ENCODE peak calls at places on chromosomes 13 and 19, in nine cellular contexts. One of them, this sample, is unnamed.

GRCh38 chr19:54792814-54793213 is 10.6 kb upstream of the KIR2DL4 start:
- DNase-seq in ELF-1: no peak
- DNase-seq in activated naive CD4-positive, alpha-beta T cell treated with anti-CD3 and anti-CD28 coated beads, Interleukin-2, amount 10 ng/mL, durations not matched to agents 7 days and 5 days: no peak
- DNase-seq in H1: no peak
- DNase-seq in T-helper 17 cell: no peak
- DNase-seq in putamen: peak; percentile 0
- DNase-seq in AG09319: no peak
- DNase-seq in stimulated activated CD4-positive, alpha-beta T cell treated with anti-CD3 and anti-CD28 coated beads, Interleukin-1b, Interleukin-23, amount 100 ng/mL, for 4 hours: no peak
- DNase-seq in stimulated activated naive CD8-positive, alpha-beta T cell treated with anti-CD3 and anti-CD28 coated beads, Interleukin-15, amount 100 ng/mL, for 72 hours: no peak
- DNase-seq in this sample: no peak

GRCh38 chr19:3923096-3923758 is 9.6 kb upstream of the NMRK2 start:
- DNase-seq in ELF-1: no peak
- DNase-seq in activated naive CD4-positive, alpha-beta T cell treated with anti-CD3 and anti-CD28 coated beads, Interleukin-2, amount 10 ng/mL, durations not matched to agents 7 days and 5 days: no peak
- DNase-seq in H1: no peak
- DNase-seq in T-helper 17 cell: no peak
- DNase-seq in putamen: no peak
- DNase-seq in AG09319: no peak
- DNase-seq in stimulated activated CD4-positive, alpha-beta T cell treated with anti-CD3 and anti-CD28 coated beads, Interleukin-1b, Interleukin-23, amount 100 ng/mL, for 4 hours: no peak
- DNase-seq in stimulated activated naive CD8-positive, alpha-beta T cell treated with anti-CD3 and anti-CD28 coated beads, Interleukin-15, amount 100 ng/mL, for 72 hours: no peak
- DNase-seq in this sample: no peak

GRCh38 chr13:49497272-49497671 is 1.5 kb downstream of the PHF11 start:
- DNase-seq in ELF-1: no peak
- DNase-seq in activated naive CD4-positive, alpha-beta T cell treated with anti-CD3 and anti-CD28 coated beads, Interleukin-2, amount 10 ng/mL, durations not matched to agents 7 days and 5 days: no peak
- DNase-seq in H1: no peak
- DNase-seq in T-helper 17 cell: no peak
- DNase-seq in putamen: no peak
- DNase-seq in AG09319: no peak
- DNase-seq in stimulated activated CD4-positive, alpha-beta T cell treated with anti-CD3 and anti-CD28 coated beads, Interleukin-1b, Interleukin-23, amount 100 ng/mL, for 4 hours: no peak
- DNase-seq in stimulated activated naive CD8-positive, alpha-beta T cell treated with anti-CD3 and anti-CD28 coated beads, Interleukin-15, amount 100 ng/mL, for 72 hours: no peak
- DNase-seq in this sample: no peak

GRCh38 chr19:17889609-17890214 is 18.0 kb downstream of the SLC5A5 start:
- DNase-seq in ELF-1: peak; percentile 72
- DNase-seq in activated naive CD4-positive, alpha-beta T cell treated with anti-CD3 and anti-CD28 coated beads, Interleukin-2, amount 10 ng/mL, durations not matched to agents 7 days and 5 days: peak; percentile 47
- DNase-seq in H1: peak; percentile 83
- DNase-seq in T-helper 17 cell: no peak
- DNase-seq in putamen: no peak
- DNase-seq in AG09319: no peak
- DNase-seq in stimulated activated CD4-positive, alpha-beta T cell treated with anti-CD3 and anti-CD28 coated beads, Interleukin-1b, Interleukin-23, amount 100 ng/mL, for 4 hours: no peak
- DNase-seq in stimulated activated naive CD8-positive, alpha-beta T cell treated with anti-CD3 and anti-CD28 coated beads, Interleukin-15, amount 100 ng/mL, for 72 hours: no peak
- DNase-seq in this sample: no peak

GRCh38 chr19:3586124-3586626 is 897 bp downstream of the GIPC3 start:
- DNase-seq in ELF-1: peak; percentile 47
- DNase-seq in activated naive CD4-positive, alpha-beta T cell treated with anti-CD3 and anti-CD28 coated beads, Interleukin-2, amount 10 ng/mL, durations not matched to agents 7 days and 5 days: peak; percentile 59
- DNase-seq in H1: peak; percentile 89
- DNase-seq in T-helper 17 cell: peak; percentile 43
- DNase-seq in putamen: no peak
- DNase-seq in AG09319: no peak
- DNase-seq in stimulated activated CD4-positive, alpha-beta T cell treated with anti-CD3 and anti-CD28 coated beads, Interleukin-1b, Interleukin-23, amount 100 ng/mL, for 4 hours: peak; percentile 33
- DNase-seq in stimulated activated naive CD8-positive, alpha-beta T cell treated with anti-CD3 and anti-CD28 coated beads, Interleukin-15, amount 100 ng/mL, for 72 hours: peak; percentile 41
- DNase-seq in this sample: no peak

GRCh38 chr13:76967031-76967430 is 18.7 kb downstream of the ACOD1 start:
- DNase-seq in ELF-1: no peak
- DNase-seq in activated naive CD4-positive, alpha-beta T cell treated with anti-CD3 and anti-CD28 coated beads, Interleukin-2, amount 10 ng/mL, durations not matched to agents 7 days and 5 days: no peak
- DNase-seq in H1: no peak
- DNase-seq in T-helper 17 cell: no peak
- DNase-seq in putamen: no peak
- DNase-seq in AG09319: no peak
- DNase-seq in stimulated activated CD4-positive, alpha-beta T cell treated with anti-CD3 and anti-CD28 coated beads, Interleukin-1b, Interleukin-23, amount 100 ng/mL, for 4 hours: no peak
- DNase-seq in stimulated activated naive CD8-positive, alpha-beta T cell treated with anti-CD3 and anti-CD28 coated beads, Interleukin-15, amount 100 ng/mL, for 72 hours: no peak
- DNase-seq in this sample: no peak

GRCh38 chr19:44807162-44807561 is 1.7 kb upstream of the BCAM start:
- DNase-seq in ELF-1: peak; percentile 45
- DNase-seq in activated naive CD4-positive, alpha-beta T cell treated with anti-CD3 and anti-CD28 coated beads, Interleukin-2, amount 10 ng/mL, durations not matched to agents 7 days and 5 days: no peak
- DNase-seq in H1: no peak
- DNase-seq in T-helper 17 cell: no peak
- DNase-seq in putamen: no peak
- DNase-seq in AG09319: no peak
- DNase-seq in stimulated activated CD4-positive, alpha-beta T cell treated with anti-CD3 and anti-CD28 coated beads, Interleukin-1b, Interleukin-23, amount 100 ng/mL, for 4 hours: no peak
- DNase-seq in stimulated activated naive CD8-positive, alpha-beta T cell treated with anti-CD3 and anti-CD28 coated beads, Interleukin-15, amount 100 ng/mL, for 72 hours: no peak
- DNase-seq in this sample: no peak

GRCh38 chr19:35015576-35016351 is 14.5 kb upstream of the SCN1B start:
- DNase-seq in ELF-1: no peak
- DNase-seq in activated naive CD4-positive, alpha-beta T cell treated with anti-CD3 and anti-CD28 coated beads, Interleukin-2, amount 10 ng/mL, durations not matched to agents 7 days and 5 days: no peak
- DNase-seq in H1: no peak
- DNase-seq in T-helper 17 cell: no peak
- DNase-seq in putamen: no peak
- DNase-seq in AG09319: no peak
- DNase-seq in stimulated activated CD4-positive, alpha-beta T cell treated with anti-CD3 and anti-CD28 coated beads, Interleukin-1b, Interleukin-23, amount 100 ng/mL, for 4 hours: no peak
- DNase-seq in stimulated activated naive CD8-positive, alpha-beta T cell treated with anti-CD3 and anti-CD28 coated beads, Interleukin-15, amount 100 ng/mL, for 72 hours: no peak
- DNase-seq in this sample: no peak

GRCh38 chr13:65378943-65379519 is 1851.1 kb downstream of the PCDH9 start:
- DNase-seq in ELF-1: no peak
- DNase-seq in activated naive CD4-positive, alpha-beta T cell treated with anti-CD3 and anti-CD28 coated beads, Interleukin-2, amount 10 ng/mL, durations not matched to agents 7 days and 5 days: no peak
- DNase-seq in H1: no peak
- DNase-seq in T-helper 17 cell: no peak
- DNase-seq in putamen: no peak
- DNase-seq in AG09319: no peak
- DNase-seq in stimulated activated CD4-positive, alpha-beta T cell treated with anti-CD3 and anti-CD28 coated beads, Interleukin-1b, Interleukin-23, amount 100 ng/mL, for 4 hours: no peak
- DNase-seq in stimulated activated naive CD8-positive, alpha-beta T cell treated with anti-CD3 and anti-CD28 coated beads, Interleukin-15, amount 100 ng/mL, for 72 hours: no peak
- DNase-seq in this sample: no peak

GRCh38 chr13:60078226-60078625 is 85.5 kb downstream of the DIAPH3 start:
- DNase-seq in ELF-1: no peak
- DNase-seq in activated naive CD4-positive, alpha-beta T cell treated with anti-CD3 and anti-CD28 coated beads, Interleukin-2, amount 10 ng/mL, durations not matched to agents 7 days and 5 days: no peak
- DNase-seq in H1: no peak
- DNase-seq in T-helper 17 cell: no peak
- DNase-seq in putamen: no peak
- DNase-seq in AG09319: no peak
- DNase-seq in stimulated activated CD4-positive, alpha-beta T cell treated with anti-CD3 and anti-CD28 coated beads, Interleukin-1b, Interleukin-23, amount 100 ng/mL, for 4 hours: no peak
- DNase-seq in stimulated activated naive CD8-positive, alpha-beta T cell treated with anti-CD3 and anti-CD28 coated beads, Interleukin-15, amount 100 ng/mL, for 72 hours: no peak
- DNase-seq in this sample: no peak

GRCh38 chr19:35882074-35882832 is 13.9 kb downstream of the APLP1 start:
- DNase-seq in ELF-1: no peak
- DNase-seq in activated naive CD4-positive, alpha-beta T cell treated with anti-CD3 and anti-CD28 coated beads, Interleukin-2, amount 10 ng/mL, durations not matched to agents 7 days and 5 days: peak; percentile 51
- DNase-seq in H1: no peak
- DNase-seq in T-helper 17 cell: no peak
- DNase-seq in putamen: peak; percentile 83
- DNase-seq in AG09319: peak; percentile 64
- DNase-seq in stimulated activated CD4-positive, alpha-beta T cell treated with anti-CD3 and anti-CD28 coated beads, Interleukin-1b, Interleukin-23, amount 100 ng/mL, for 4 hours: no peak
- DNase-seq in stimulated activated naive CD8-positive, alpha-beta T cell treated with anti-CD3 and anti-CD28 coated beads, Interleukin-15, amount 100 ng/mL, for 72 hours: peak; percentile 40
- DNase-seq in this sample: no peak

GRCh38 chr13:88707652-88708051 is 1036.5 kb downstream of the SLITRK5 start:
- DNase-seq in ELF-1: no peak
- DNase-seq in activated naive CD4-positive, alpha-beta T cell treated with anti-CD3 and anti-CD28 coated beads, Interleukin-2, amount 10 ng/mL, durations not matched to agents 7 days and 5 days: no peak
- DNase-seq in H1: no peak
- DNase-seq in T-helper 17 cell: no peak
- DNase-seq in putamen: no peak
- DNase-seq in AG09319: no peak
- DNase-seq in stimulated activated CD4-positive, alpha-beta T cell treated with anti-CD3 and anti-CD28 coated beads, Interleukin-1b, Interleukin-23, amount 100 ng/mL, for 4 hours: no peak
- DNase-seq in stimulated activated naive CD8-positive, alpha-beta T cell treated with anti-CD3 and anti-CD28 coated beads, Interleukin-15, amount 100 ng/mL, for 72 hours: no peak
- DNase-seq in this sample: no peak

GRCh38 chr13:31115616-31116015 is 46.1 kb downstream of the HSPH1 start:
- DNase-seq in ELF-1: no peak
- DNase-seq in activated naive CD4-positive, alpha-beta T cell treated with anti-CD3 and anti-CD28 coated beads, Interleukin-2, amount 10 ng/mL, durations not matched to agents 7 days and 5 days: no peak
- DNase-seq in H1: no peak
- DNase-seq in T-helper 17 cell: no peak
- DNase-seq in putamen: no peak
- DNase-seq in AG09319: no peak
- DNase-seq in stimulated activated CD4-positive, alpha-beta T cell treated with anti-CD3 and anti-CD28 coated beads, Interleukin-1b, Interleukin-23, amount 100 ng/mL, for 4 hours: no peak
- DNase-seq in stimulated activated naive CD8-positive, alpha-beta T cell treated with anti-CD3 and anti-CD28 coated beads, Interleukin-15, amount 100 ng/mL, for 72 hours: no peak
- DNase-seq in this sample: no peak

GRCh38 chr19:39934584-39935233 is at the start of gene FCGBP:
- DNase-seq in ELF-1: no peak
- DNase-seq in activated naive CD4-positive, alpha-beta T cell treated with anti-CD3 and anti-CD28 coated beads, Interleukin-2, amount 10 ng/mL, durations not matched to agents 7 days and 5 days: no peak
- DNase-seq in H1: no peak
- DNase-seq in T-helper 17 cell: no peak
- DNase-seq in putamen: no peak
- DNase-seq in AG09319: no peak
- DNase-seq in stimulated activated CD4-positive, alpha-beta T cell treated with anti-CD3 and anti-CD28 coated beads, Interleukin-1b, Interleukin-23, amount 100 ng/mL, for 4 hours: no peak
- DNase-seq in stimulated activated naive CD8-positive, alpha-beta T cell treated with anti-CD3 and anti-CD28 coated beads, Interleukin-15, amount 100 ng/mL, for 72 hours: peak; percentile 10
- DNase-seq in this sample: no peak

GRCh38 chr13:35882722-35883497 is 248.3 kb downstream of the DCLK1 start:
- DNase-seq in ELF-1: no peak
- DNase-seq in activated naive CD4-positive, alpha-beta T cell treated with anti-CD3 and anti-CD28 coated beads, Interleukin-2, amount 10 ng/mL, durations not matched to agents 7 days and 5 days: no peak
- DNase-seq in H1: no peak
- DNase-seq in T-helper 17 cell: no peak
- DNase-seq in putamen: no peak
- DNase-seq in AG09319: no peak
- DNase-seq in stimulated activated CD4-positive, alpha-beta T cell treated with anti-CD3 and anti-CD28 coated beads, Interleukin-1b, Interleukin-23, amount 100 ng/mL, for 4 hours: no peak
- DNase-seq in stimulated activated naive CD8-positive, alpha-beta T cell treated with anti-CD3 and anti-CD28 coated beads, Interleukin-15, amount 100 ng/mL, for 72 hours: no peak
- DNase-seq in this sample: no peak

GRCh38 chr13:99311748-99312492 is 4.7 kb upstream of the GPR183 start:
- DNase-seq in ELF-1: no peak
- DNase-seq in activated naive CD4-positive, alpha-beta T cell treated with anti-CD3 and anti-CD28 coated beads, Interleukin-2, amount 10 ng/mL, durations not matched to agents 7 days and 5 days: no peak
- DNase-seq in H1: no peak
- DNase-seq in T-helper 17 cell: no peak
- DNase-seq in putamen: no peak
- DNase-seq in AG09319: no peak
- DNase-seq in stimulated activated CD4-positive, alpha-beta T cell treated with anti-CD3 and anti-CD28 coated beads, Interleukin-1b, Interleukin-23, amount 100 ng/mL, for 4 hours: no peak
- DNase-seq in stimulated activated naive CD8-positive, alpha-beta T cell treated with anti-CD3 and anti-CD28 coated beads, Interleukin-15, amount 100 ng/mL, for 72 hours: no peak
- DNase-seq in this sample: no peak

GRCh38 chr13:51557875-51558604 is 26.2 kb upstream of the WDFY2 start:
- DNase-seq in ELF-1: no peak
- DNase-seq in activated naive CD4-positive, alpha-beta T cell treated with anti-CD3 and anti-CD28 coated beads, Interleukin-2, amount 10 ng/mL, durations not matched to agents 7 days and 5 days: no peak
- DNase-seq in H1: no peak
- DNase-seq in T-helper 17 cell: no peak
- DNase-seq in putamen: no peak
- DNase-seq in AG09319: peak; percentile 34
- DNase-seq in stimulated activated CD4-positive, alpha-beta T cell treated with anti-CD3 and anti-CD28 coated beads, Interleukin-1b, Interleukin-23, amount 100 ng/mL, for 4 hours: no peak
- DNase-seq in stimulated activated naive CD8-positive, alpha-beta T cell treated with anti-CD3 and anti-CD28 coated beads, Interleukin-15, amount 100 ng/mL, for 72 hours: no peak
- DNase-seq in this sample: no peak

GRCh38 chr13:48976677-48977625 is 1.2 kb downstream of the FNDC3A start:
- DNase-seq in ELF-1: no peak
- DNase-seq in activated naive CD4-positive, alpha-beta T cell treated with anti-CD3 and anti-CD28 coated beads, Interleukin-2, amount 10 ng/mL, durations not matched to agents 7 days and 5 days: no peak
- DNase-seq in H1: no peak
- DNase-seq in T-helper 17 cell: no peak
- DNase-seq in putamen: peak; percentile 9
- DNase-seq in AG09319: no peak
- DNase-seq in stimulated activated CD4-positive, alpha-beta T cell treated with anti-CD3 and anti-CD28 coated beads, Interleukin-1b, Interleukin-23, amount 100 ng/mL, for 4 hours: no peak
- DNase-seq in stimulated activated naive CD8-positive, alpha-beta T cell treated with anti-CD3 and anti-CD28 coated beads, Interleukin-15, amount 100 ng/mL, for 72 hours: no peak
- DNase-seq in this sample: no peak

GRCh38 chr13:26614721-26615120 is 57.2 kb downstream of the WASF3 start:
- DNase-seq in ELF-1: no peak
- DNase-seq in activated naive CD4-positive, alpha-beta T cell treated with anti-CD3 and anti-CD28 coated beads, Interleukin-2, amount 10 ng/mL, durations not matched to agents 7 days and 5 days: no peak
- DNase-seq in H1: no peak
- DNase-seq in T-helper 17 cell: no peak
- DNase-seq in putamen: no peak
- DNase-seq in AG09319: no peak
- DNase-seq in stimulated activated CD4-positive, alpha-beta T cell treated with anti-CD3 and anti-CD28 coated beads, Interleukin-1b, Interleukin-23, amount 100 ng/mL, for 4 hours: no peak
- DNase-seq in stimulated activated naive CD8-positive, alpha-beta T cell treated with anti-CD3 and anti-CD28 coated beads, Interleukin-15, amount 100 ng/mL, for 72 hours: no peak
- DNase-seq in this sample: no peak

GRCh38 chr13:64428196-64428595 is 2801.9 kb downstream of the PCDH9 start:
- DNase-seq in ELF-1: no peak
- DNase-seq in activated naive CD4-positive, alpha-beta T cell treated with anti-CD3 and anti-CD28 coated beads, Interleukin-2, amount 10 ng/mL, durations not matched to agents 7 days and 5 days: no peak
- DNase-seq in H1: no peak
- DNase-seq in T-helper 17 cell: no peak
- DNase-seq in putamen: no peak
- DNase-seq in AG09319: no peak
- DNase-seq in stimulated activated CD4-positive, alpha-beta T cell treated with anti-CD3 and anti-CD28 coated beads, Interleukin-1b, Interleukin-23, amount 100 ng/mL, for 4 hours: no peak
- DNase-seq in stimulated activated naive CD8-positive, alpha-beta T cell treated with anti-CD3 and anti-CD28 coated beads, Interleukin-15, amount 100 ng/mL, for 72 hours: no peak
- DNase-seq in this sample: no peak

GRCh38 chr19:1154731-1155351 is 19.2 kb downstream of the SBNO2 start:
- DNase-seq in ELF-1: no peak
- DNase-seq in activated naive CD4-positive, alpha-beta T cell treated with anti-CD3 and anti-CD28 coated beads, Interleukin-2, amount 10 ng/mL, durations not matched to agents 7 days and 5 days: no peak
- DNase-seq in H1: no peak
- DNase-seq in T-helper 17 cell: no peak
- DNase-seq in putamen: no peak
- DNase-seq in AG09319: peak; percentile 84
- DNase-seq in stimulated activated CD4-positive, alpha-beta T cell treated with anti-CD3 and anti-CD28 coated beads, Interleukin-1b, Interleukin-23, amount 100 ng/mL, for 4 hours: no peak
- DNase-seq in stimulated activated naive CD8-positive, alpha-beta T cell treated with anti-CD3 and anti-CD28 coated beads, Interleukin-15, amount 100 ng/mL, for 72 hours: no peak
- DNase-seq in this sample: peak; percentile 33

GRCh38 chr13:42409061-42409460 is 137.1 kb downstream of the AKAP11 start:
- DNase-seq in ELF-1: no peak
- DNase-seq in activated naive CD4-positive, alpha-beta T cell treated with anti-CD3 and anti-CD28 coated beads, Interleukin-2, amount 10 ng/mL, durations not matched to agents 7 days and 5 days: no peak
- DNase-seq in H1: no peak
- DNase-seq in T-helper 17 cell: no peak
- DNase-seq in putamen: no peak
- DNase-seq in AG09319: no peak
- DNase-seq in stimulated activated CD4-positive, alpha-beta T cell treated with anti-CD3 and anti-CD28 coated beads, Interleukin-1b, Interleukin-23, amount 100 ng/mL, for 4 hours: no peak
- DNase-seq in stimulated activated naive CD8-positive, alpha-beta T cell treated with anti-CD3 and anti-CD28 coated beads, Interleukin-15, amount 100 ng/mL, for 72 hours: no peak
- DNase-seq in this sample: no peak

GRCh38 chr13:98026457-98026857 is 73.0 kb downstream of the IPO5 start:
- DNase-seq in ELF-1: no peak
- DNase-seq in activated naive CD4-positive, alpha-beta T cell treated with anti-CD3 and anti-CD28 coated beads, Interleukin-2, amount 10 ng/mL, durations not matched to agents 7 days and 5 days: no peak
- DNase-seq in H1: no peak
- DNase-seq in T-helper 17 cell: no peak
- DNase-seq in putamen: no peak
- DNase-seq in AG09319: no peak
- DNase-seq in stimulated activated CD4-positive, alpha-beta T cell treated with anti-CD3 and anti-CD28 coated beads, Interleukin-1b, Interleukin-23, amount 100 ng/mL, for 4 hours: no peak
- DNase-seq in stimulated activated naive CD8-positive, alpha-beta T cell treated with anti-CD3 and anti-CD28 coated beads, Interleukin-15, amount 100 ng/mL, for 72 hours: no peak
- DNase-seq in this sample: no peak

GRCh38 chr19:39587496-39587895 is 14.8 kb upstream of the LGALS13 start:
- DNase-seq in ELF-1: no peak
- DNase-seq in activated naive CD4-positive, alpha-beta T cell treated with anti-CD3 and anti-CD28 coated beads, Interleukin-2, amount 10 ng/mL, durations not matched to agents 7 days and 5 days: no peak
- DNase-seq in H1: no peak
- DNase-seq in T-helper 17 cell: no peak
- DNase-seq in putamen: no peak
- DNase-seq in AG09319: no peak
- DNase-seq in stimulated activated CD4-positive, alpha-beta T cell treated with anti-CD3 and anti-CD28 coated beads, Interleukin-1b, Interleukin-23, amount 100 ng/mL, for 4 hours: no peak
- DNase-seq in stimulated activated naive CD8-positive, alpha-beta T cell treated with anti-CD3 and anti-CD28 coated beads, Interleukin-15, amount 100 ng/mL, for 72 hours: no peak
- DNase-seq in this sample: no peak

GRCh38 chr13:41942462-41943094 is 18.3 kb downstream of the VWA8 start:
- DNase-seq in ELF-1: peak; percentile 45
- DNase-seq in activated naive CD4-positive, alpha-beta T cell treated with anti-CD3 and anti-CD28 coated beads, Interleukin-2, amount 10 ng/mL, durations not matched to agents 7 days and 5 days: no peak
- DNase-seq in H1: no peak
- DNase-seq in T-helper 17 cell: no peak
- DNase-seq in putamen: no peak
- DNase-seq in AG09319: no peak
- DNase-seq in stimulated activated CD4-positive, alpha-beta T cell treated with anti-CD3 and anti-CD28 coated beads, Interleukin-1b, Interleukin-23, amount 100 ng/mL, for 4 hours: no peak
- DNase-seq in stimulated activated naive CD8-positive, alpha-beta T cell treated with anti-CD3 and anti-CD28 coated beads, Interleukin-15, amount 100 ng/mL, for 72 hours: no peak
- DNase-seq in this sample: no peak

GRCh38 chr13:91346062-91346461 is 1.4 kb upstream of the MIR17HG start:
- DNase-seq in ELF-1: no peak
- DNase-seq in activated naive CD4-positive, alpha-beta T cell treated with anti-CD3 and anti-CD28 coated beads, Interleukin-2, amount 10 ng/mL, durations not matched to agents 7 days and 5 days: no peak
- DNase-seq in H1: no peak
- DNase-seq in T-helper 17 cell: no peak
- DNase-seq in putamen: no peak
- DNase-seq in AG09319: no peak
- DNase-seq in stimulated activated CD4-positive, alpha-beta T cell treated with anti-CD3 and anti-CD28 coated beads, Interleukin-1b, Interleukin-23, amount 100 ng/mL, for 4 hours: no peak
- DNase-seq in stimulated activated naive CD8-positive, alpha-beta T cell treated with anti-CD3 and anti-CD28 coated beads, Interleukin-15, amount 100 ng/mL, for 72 hours: no peak
- DNase-seq in this sample: no peak

GRCh38 chr13:106987435-106987800 is 419.5 kb upstream of the ARGLU1 start:
- DNase-seq in ELF-1: no peak
- DNase-seq in activated naive CD4-positive, alpha-beta T cell treated with anti-CD3 and anti-CD28 coated beads, Interleukin-2, amount 10 ng/mL, durations not matched to agents 7 days and 5 days: no peak
- DNase-seq in H1: no peak
- DNase-seq in T-helper 17 cell: no peak
- DNase-seq in putamen: no peak
- DNase-seq in AG09319: no peak
- DNase-seq in stimulated activated CD4-positive, alpha-beta T cell treated with anti-CD3 and anti-CD28 coated beads, Interleukin-1b, Interleukin-23, amount 100 ng/mL, for 4 hours: no peak
- DNase-seq in stimulated activated naive CD8-positive, alpha-beta T cell treated with anti-CD3 and anti-CD28 coated beads, Interleukin-15, amount 100 ng/mL, for 72 hours: no peak
- DNase-seq in this sample: no peak

GRCh38 chr19:48739835-48740704 is at the start of gene RASIP1:
- DNase-seq in ELF-1: no peak
- DNase-seq in activated naive CD4-positive, alpha-beta T cell treated with anti-CD3 and anti-CD28 coated beads, Interleukin-2, amount 10 ng/mL, durations not matched to agents 7 days and 5 days: no peak
- DNase-seq in H1: no peak
- DNase-seq in T-helper 17 cell: no peak
- DNase-seq in putamen: no peak
- DNase-seq in AG09319: no peak
- DNase-seq in stimulated activated CD4-positive, alpha-beta T cell treated with anti-CD3 and anti-CD28 coated beads, Interleukin-1b, Interleukin-23, amount 100 ng/mL, for 4 hours: no peak
- DNase-seq in stimulated activated naive CD8-positive, alpha-beta T cell treated with anti-CD3 and anti-CD28 coated beads, Interleukin-15, amount 100 ng/mL, for 72 hours: no peak
- DNase-seq in this sample: no peak

GRCh38 chr19:56566904-56567273 is 379 bp upstream of the ZNF470 start:
- DNase-seq in ELF-1: no peak
- DNase-seq in activated naive CD4-positive, alpha-beta T cell treated with anti-CD3 and anti-CD28 coated beads, Interleukin-2, amount 10 ng/mL, durations not matched to agents 7 days and 5 days: peak; percentile 64
- DNase-seq in H1: no peak
- DNase-seq in T-helper 17 cell: peak; percentile 6
- DNase-seq in putamen: peak; percentile 23
- DNase-seq in AG09319: no peak
- DNase-seq in stimulated activated CD4-positive, alpha-beta T cell treated with anti-CD3 and anti-CD28 coated beads, Interleukin-1b, Interleukin-23, amount 100 ng/mL, for 4 hours: peak; percentile 13
- DNase-seq in stimulated activated naive CD8-positive, alpha-beta T cell treated with anti-CD3 and anti-CD28 coated beads, Interleukin-15, amount 100 ng/mL, for 72 hours: no peak
- DNase-seq in this sample: peak; percentile 71

GRCh38 chr19:8046569-8047165 is 5.9 kb upstream of the CCL25 start:
- DNase-seq in ELF-1: no peak
- DNase-seq in activated naive CD4-positive, alpha-beta T cell treated with anti-CD3 and anti-CD28 coated beads, Interleukin-2, amount 10 ng/mL, durations not matched to agents 7 days and 5 days: peak; percentile 34
- DNase-seq in H1: no peak
- DNase-seq in T-helper 17 cell: no peak
- DNase-seq in putamen: no peak
- DNase-seq in AG09319: no peak
- DNase-seq in stimulated activated CD4-positive, alpha-beta T cell treated with anti-CD3 and anti-CD28 coated beads, Interleukin-1b, Interleukin-23, amount 100 ng/mL, for 4 hours: no peak
- DNase-seq in stimulated activated naive CD8-positive, alpha-beta T cell treated with anti-CD3 and anti-CD28 coated beads, Interleukin-15, amount 100 ng/mL, for 72 hours: no peak
- DNase-seq in this sample: no peak

GRCh38 chr19:32563761-32564160 is 17.2 kb upstream of the PDCD5 start:
- DNase-seq in ELF-1: no peak
- DNase-seq in activated naive CD4-positive, alpha-beta T cell treated with anti-CD3 and anti-CD28 coated beads, Interleukin-2, amount 10 ng/mL, durations not matched to agents 7 days and 5 days: no peak
- DNase-seq in H1: no peak
- DNase-seq in T-helper 17 cell: no peak
- DNase-seq in putamen: no peak
- DNase-seq in AG09319: no peak
- DNase-seq in stimulated activated CD4-positive, alpha-beta T cell treated with anti-CD3 and anti-CD28 coated beads, Interleukin-1b, Interleukin-23, amount 100 ng/mL, for 4 hours: no peak
- DNase-seq in stimulated activated naive CD8-positive, alpha-beta T cell treated with anti-CD3 and anti-CD28 coated beads, Interleukin-15, amount 100 ng/mL, for 72 hours: no peak
- DNase-seq in this sample: no peak